ENCODE peak calls at places on chromosomes 4 and X, in ten cellular contexts. M, I, J, Z, S, D, P, L, O and X are unnamed samples.

GRCh38 chr4:162163892-162164759 is at the start of gene FSTL5:
- DNase-seq in M (peak), O (peak), P (peak), Z (peak), I (peak), D (no peak), S (peak), L (peak), J (no peak), X (peak)

GRCh38 chr4:149409186-149410056 is 406.2 kb downstream of the IQCM start:
- DNase-seq in O (peak), Z (no peak), L (peak), I (peak), P (no peak), S (peak), J (no peak), D (no peak), M (peak), X (no peak)

GRCh38 chrX:1397441-1397840 is 5.5 kb upstream of the SLC25A6 start:
- DNase-seq in M (no peak), I (no peak), J (no peak), D (no peak), P (no peak), Z (no peak), S (no peak), L (no peak), O (no peak), X (no peak)

GRCh38 chrX:41449138-41449537 is 2.0 kb downstream of the NYX start:
- DNase-seq in L (no peak), O (no peak), M (no peak), I (no peak), S (no peak), P (no peak), J (peak), Z (no peak), D (no peak), X (no peak)

GRCh38 chr4:26069218-26069617 is 155.2 kb downstream of the SMIM20 start:
- DNase-seq in Z (no peak), O (peak), I (no peak), L (peak), M (no peak), D (peak), S (no peak), J (no peak), P (no peak), X (no peak)

GRCh38 chr4:100977746-100978397 is 369.5 kb downstream of the PPP3CA start:
- DNase-seq in J (peak), P (no peak), D (peak), Z (no peak), L (peak), O (peak), S (no peak), I (no peak), M (no peak), X (no peak)

GRCh38 chr4:107826427-107826980 is 1.8 kb downstream of the SGMS2 start:
- DNase-seq in I (no peak), O (peak), D (no peak), P (no peak), M (no peak), Z (no peak), L (no peak), S (no peak), J (no peak), X (no peak)

GRCh38 chr4:130183096-130183495 is 1087.1 kb downstream of the C4orf33 start:
- DNase-seq in M (no peak), P (no peak), O (no peak), J (no peak), D (no peak), S (no peak), Z (no peak), I (no peak), L (no peak), X (no peak)

GRCh38 chrX:118181030-118181429 is 64.4 kb upstream of the KLHL13 start:
- DNase-seq in I (no peak), L (peak), M (no peak), J (no peak), S (no peak), D (no peak), P (no peak), Z (no peak), O (no peak), X (no peak)

GRCh38 chr4:86720508-86721068 is 126.5 kb downstream of the PTPN13 start:
- DNase-seq in Z (no peak), L (peak), I (peak), P (no peak), S (no peak), O (no peak), J (no peak), D (no peak), M (no peak), X (no peak)

GRCh38 chrX:149280011-149280410 is 225.1 kb downstream of the IDS start:
- DNase-seq in Z (no peak), L (no peak), M (no peak), S (no peak), O (no peak), I (no peak), D (no peak), J (no peak), P (no peak), X (no peak)

GRCh38 chr4:26731342-26731741 is 129.3 kb upstream of the STIM2 start:
- DNase-seq in Z (no peak), J (no peak), O (no peak), P (no peak), S (no peak), I (no peak), L (no peak), D (no peak), M (no peak), X (peak)

GRCh38 chr4:8911311-8912088 is 39.9 kb upstream of the HMX1 start:
- DNase-seq in Z (peak), O (no peak), J (no peak), D (no peak), P (no peak), I (no peak), S (peak), M (peak), L (no peak), X (no peak)

GRCh38 chrX:69195197-69195596 is 29.9 kb upstream of the PJA1 start:
- DNase-seq in S (no peak), J (no peak), O (no peak), L (no peak), P (no peak), Z (peak), M (no peak), D (no peak), I (no peak), X (no peak)

GRCh38 chrX:68146054-68146453 is 287.2 kb downstream of the OPHN1 start:
- DNase-seq in S (no peak), I (peak), D (peak), J (peak), Z (no peak), M (no peak), L (peak), P (peak), O (peak), X (no peak)

GRCh38 chr4:76879731-76880364 is 18.1 kb downstream of the SOWAHB start:
- DNase-seq in D (no peak), M (no peak), P (no peak), L (no peak), S (no peak), I (no peak), O (no peak), Z (no peak), J (no peak), X (no peak)

GRCh38 chr4:108119199-108119800 is 49.4 kb downstream of the LEF1 start:
- DNase-seq in S (no peak), L (no peak), Z (no peak), I (no peak), D (no peak), J (no peak), O (no peak), P (no peak), M (no peak), X (no peak)

GRCh38 chr4:154049457-154050181 is 260.7 kb upstream of the SFRP2 start:
- DNase-seq in D (no peak), P (no peak), O (no peak), J (no peak), S (no peak), I (peak), L (peak), Z (peak), M (no peak), X (no peak)

GRCh38 chr4:150886597-150886996 is 128.5 kb downstream of the LRBA start:
- DNase-seq in J (no peak), L (peak), O (no peak), M (no peak), Z (no peak), I (no peak), D (no peak), S (no peak), P (no peak), X (no peak)

GRCh38 chr4:94536049-94536448 is 84.3 kb downstream of the PDLIM5 start:
- DNase-seq in D (no peak), O (no peak), L (no peak), I (no peak), P (no peak), M (no peak), Z (no peak), S (no peak), J (no peak), X (no peak)

GRCh38 chr4:26030260-26030667 is 116.2 kb downstream of the SMIM20 start:
- DNase-seq in S (no peak), M (no peak), I (no peak), J (no peak), P (no peak), L (no peak), O (no peak), Z (no peak), D (no peak), X (no peak)

GRCh38 chrX:55731826-55732225 is 14.3 kb downstream of the RRAGB start:
- DNase-seq in M (no peak), J (no peak), L (no peak), S (no peak), I (no peak), P (no peak), D (no peak), Z (no peak), O (no peak), X (no peak)